ENCODE peak calls at places on chromosomes 16 and 17, in eight cellular contexts. K is HCT116, D is HepG2, N is upper lobe of left lung, M is GM12878, I is Panc1, H is GM23338, W is K562. T is an unnamed sample.

GRCh38 chr16:85309656-85310587 is 197.7 kb upstream of the CIBAR2 start:
- ATAC-seq in K (no peak), D (no peak), N (peak; percentile 6), M (peak; percentile 64), I (no peak), H (peak; percentile 17), W (no peak), T (peak; percentile 39)

GRCh38 chr16:79296491-79296890 is 304.0 kb downstream of the MAF start:
- ATAC-seq in K (no peak), D (no peak), N (no peak), M (no peak), I (no peak), H (no peak), W (no peak), T (no peak)

GRCh38 chr16:84193480-84193879 is 2.5 kb downstream of the ADAD2 start:
- ATAC-seq in K (no peak), D (no peak), N (no peak), M (no peak), I (no peak), H (no peak), W (no peak), T (no peak)

GRCh38 chr16:48378836-48379235 is 6.4 kb downstream of the SIAH1 start:
- ATAC-seq in K (no peak), D (no peak), N (peak; percentile 66), M (peak; percentile 50), I (no peak), H (no peak), W (peak; percentile 49), T (peak; percentile 68)

GRCh38 chr17:2024572-2025219 is 438 bp downstream of the RTN4RL1 start:
- ATAC-seq in K (peak; percentile 12), D (no peak), N (no peak), M (no peak), I (peak; percentile 18), H (peak; percentile 7), W (no peak), T (no peak)

GRCh38 chr17:81294512-81295030 is 536 bp downstream of the SLC38A10 start:
- ATAC-seq in K (peak; percentile 22), D (peak; percentile 53), N (no peak), M (peak; percentile 35), I (peak; percentile 35), H (peak; percentile 31), W (peak; percentile 65), T (peak; percentile 19)

GRCh38 chr17:8997994-8998628 is 23.2 kb upstream of the NTN1 start:
- ATAC-seq in K (peak; percentile 88), D (peak; percentile 80), N (no peak), M (peak; percentile 86), I (peak; percentile 80), H (peak; percentile 48), W (peak; percentile 81), T (no peak)

GRCh38 chr17:61412860-61413653 is 13.4 kb downstream of the TBX2 start:
- ATAC-seq in K (no peak), D (peak; percentile 47), N (no peak), M (no peak), I (peak; percentile 11), H (peak; percentile 11), W (no peak), T (peak; percentile 0)

GRCh38 chr16:56684926-56685590 is 2.8 kb downstream of the MT1X start:
- ATAC-seq in K (no peak), D (no peak), N (no peak), M (no peak), I (no peak), H (no peak), W (no peak), T (no peak)

GRCh38 chr16:57994778-57995177 is 5.7 kb downstream of the ZNF319 start:
- ATAC-seq in K (peak; percentile 89), D (peak; percentile 42), N (no peak), M (peak; percentile 85), I (peak; percentile 78), H (peak; percentile 54), W (peak; percentile 95), T (no peak)

GRCh38 chr16:31861415-31861814 is 12.2 kb upstream of the ZNF267 start:
- ATAC-seq in K (no peak), D (no peak), N (no peak), M (no peak), I (no peak), H (no peak), W (no peak), T (no peak)

GRCh38 chr16:88673685-88674398 is 11.0 kb upstream of the MVD start:
- ATAC-seq in K (no peak), D (no peak), N (no peak), M (peak; percentile 75), I (no peak), H (no peak), W (no peak), T (no peak)

GRCh38 chr17:81044428-81044763 is 9.4 kb downstream of the BAIAP2 start:
- ATAC-seq in K (no peak), D (no peak), N (no peak), M (no peak), I (no peak), H (no peak), W (no peak), T (no peak)

GRCh38 chr17:57413848-57414651 is 157.7 kb downstream of the MSI2 start:
- ATAC-seq in K (no peak), D (peak; percentile 100), N (no peak), M (no peak), I (no peak), H (no peak), W (no peak), T (no peak)

GRCh38 chr17:78789663-78790181 is 7.6 kb upstream of the CYTH1 start:
- ATAC-seq in K (no peak), D (no peak), N (peak; percentile 56), M (no peak), I (no peak), H (no peak), W (no peak), T (peak; percentile 77)

GRCh38 chr16:2143874-2144485 is 4.4 kb upstream of the RAB26 start:
- ATAC-seq in K (no peak), D (no peak), N (no peak), M (no peak), I (no peak), H (no peak), W (no peak), T (no peak)

GRCh38 chr17:13024033-13024432 is 6.2 kb upstream of the ELAC2 start:
- ATAC-seq in K (peak; percentile 14), D (peak; percentile 74), N (no peak), M (no peak), I (peak; percentile 75), H (peak; percentile 29), W (peak; percentile 61), T (no peak)

DNA sequence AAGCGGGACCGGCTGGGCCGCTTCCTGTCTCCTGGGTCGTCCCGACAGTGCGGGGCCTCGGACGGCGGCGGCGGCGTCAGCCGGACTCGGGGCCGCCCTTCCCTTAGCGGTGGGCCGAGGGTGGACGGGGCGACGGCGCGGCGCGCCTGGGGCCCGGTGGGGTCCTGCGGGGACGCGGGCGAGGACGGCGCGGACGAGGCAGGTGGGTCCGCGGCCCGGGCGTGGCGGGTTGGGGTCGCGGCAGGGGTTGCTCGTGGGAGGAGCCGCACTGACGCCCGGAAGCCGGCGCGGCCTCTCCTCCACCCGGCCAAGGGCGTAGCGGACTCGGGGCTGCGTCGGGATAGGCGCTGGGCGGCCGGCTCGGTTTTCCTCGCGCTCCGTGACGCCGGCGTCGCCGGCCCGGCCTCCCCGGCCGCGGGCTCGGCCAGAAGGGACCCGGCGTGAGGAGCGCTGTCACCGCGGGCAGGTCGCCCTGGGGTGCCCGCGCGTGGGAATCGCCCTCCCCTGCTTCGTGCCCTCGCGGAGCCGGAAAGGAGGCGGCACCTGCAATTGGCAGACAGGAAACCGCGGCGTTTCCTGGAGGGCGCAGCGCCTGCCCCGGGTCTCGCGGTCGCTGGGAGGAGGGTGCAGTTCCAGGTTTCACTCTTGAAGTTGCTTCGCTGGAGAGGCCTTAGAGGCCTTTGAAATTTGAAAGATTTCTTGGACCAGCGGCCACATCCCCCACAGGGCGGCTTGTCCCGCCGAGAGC is 481 bp downstream of the ZNF276 start:
- ATAC-seq in K (peak; percentile 32), D (peak; percentile 39), N (peak; percentile 60), M (peak; percentile 63), I (peak; percentile 49), H (peak; percentile 12), W (peak; percentile 17), T (peak; percentile 40)
- TF ChIP-seq POLR2AphosphoS5 in K (no peak), D (no peak), N (peak; percentile 74), M (no peak), I (peak; percentile 37), H (no peak), W (no peak), T (peak; percentile 55)

DNA sequence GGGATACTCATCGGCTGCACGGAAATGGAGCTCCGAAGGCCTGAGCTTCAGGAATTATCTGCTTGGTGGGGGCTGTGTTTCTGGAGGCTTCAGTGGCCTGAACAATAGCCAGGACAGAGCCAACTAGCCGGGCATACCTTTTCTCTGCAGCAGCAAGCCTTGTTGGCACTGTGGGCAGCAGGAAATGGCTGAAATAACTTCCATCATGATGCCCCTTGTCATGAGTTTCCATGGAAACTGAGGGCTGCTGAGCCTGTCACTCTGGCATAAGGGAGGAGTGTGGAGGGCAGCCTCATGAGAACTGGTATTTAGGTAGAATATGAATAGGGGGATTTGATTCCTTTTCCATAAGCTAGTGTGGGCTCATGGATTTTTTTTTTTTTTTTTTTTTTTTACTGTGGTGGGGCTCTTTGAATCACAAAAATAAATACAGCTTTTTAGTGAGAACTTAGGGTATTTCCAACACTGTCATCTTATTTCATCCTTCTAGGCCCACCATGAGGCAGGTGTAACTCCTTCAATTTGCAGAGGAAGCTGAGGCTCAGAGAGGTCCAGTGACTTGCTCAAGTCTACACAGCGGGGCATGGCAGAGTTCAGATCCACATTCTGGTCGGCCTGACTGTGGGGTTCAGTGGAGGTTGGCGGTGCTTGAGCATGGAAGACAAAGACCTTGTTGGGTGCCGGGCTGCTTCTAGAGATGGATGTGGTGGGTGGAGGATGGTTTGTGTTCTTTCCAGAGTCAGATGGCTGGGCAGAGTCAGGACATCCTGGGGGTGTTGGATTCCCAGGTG is 39.6 kb downstream of the PLCG2 start:
- ATAC-seq in K (no peak), D (no peak), N (no peak), M (no peak), I (no peak), H (no peak), W (no peak), T (no peak)
- H3K4me1 ChIP-seq in K (no peaks in the 10 kb centered on the region), D (no peaks in the 10 kb centered on the region), N (peaks cover 30% of the 10 kb centered on the region), M (peaks cover 88% of the 10 kb centered on the region), I (no peaks in the 10 kb centered on the region), H (peaks cover 20% of the 10 kb centered on the region), W (no peaks in the 10 kb centered on the region), T (no peaks in the 10 kb centered on the region)

GRCh38 chr17:7352910-7353635 is 1.1 kb downstream of the KCTD11 start:
- ATAC-seq in K (no peak), D (no peak), N (no peak), M (no peak), I (no peak), H (no peak), W (no peak), T (no peak)
- H3K4me3 ChIP-seq in K (peak overlapping the region; percentile 89), D (peak overlapping the region; percentile 87), N (peak overlapping the region; percentile 88), M (peak overlapping the region; percentile 88), I (peak overlapping the region; percentile 78), H (peak overlapping the region; percentile 96), W (peak overlapping the region; percentile 72), T (peak overlapping the region; percentile 91)

DNA sequence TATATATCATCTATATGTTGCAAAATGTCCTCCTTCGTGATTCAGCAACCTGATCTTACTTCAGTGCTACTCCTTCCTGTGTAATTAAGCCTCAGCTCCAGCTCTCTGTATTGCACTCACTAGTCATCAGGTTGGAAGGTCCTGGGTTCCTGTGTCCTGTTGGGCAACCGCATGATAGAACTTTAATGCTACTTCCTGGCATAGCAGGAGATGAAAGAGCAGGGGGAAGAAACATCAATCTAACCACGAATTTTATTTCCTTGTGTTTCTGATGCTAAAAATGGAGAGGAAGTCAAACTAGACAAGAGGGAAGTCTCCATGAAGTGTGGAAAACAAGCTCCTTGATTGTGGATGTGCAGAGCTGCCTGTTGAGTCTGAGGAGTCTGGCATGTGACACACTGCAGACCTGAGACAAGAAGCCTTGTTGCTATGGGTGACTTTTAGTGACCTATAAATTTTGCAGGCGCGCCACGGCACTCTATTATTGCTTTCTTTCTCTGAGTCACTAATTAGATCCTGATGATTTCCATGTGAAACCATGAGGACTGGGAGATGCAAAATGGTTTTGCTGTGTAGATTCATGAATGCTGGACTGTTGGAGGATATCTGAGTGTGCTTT is 25.6 kb downstream of the IGSF6 start:
- ATAC-seq in K (peak; percentile 63), D (peak; percentile 60), N (peak; percentile 67), M (no peak), I (no peak), H (no peak), W (no peak), T (no peak)
- TF ChIP-seq POLR2AphosphoS5 in K (no peak), D (no peak), N (no peak), M (no peak), I (no peak), H (no peak), W (no peak), T (no peak)